ENCODE peak calls at places on chromosomes 6 and 20, in six cellular contexts. G is aorta, A is right lobe of liver, T is body of pancreas, Y is HL-60, K is neural progenitor cell. N is an unnamed sample.

GRCh38 chr6:149129401-149130077 is 188.0 kb upstream of the TAB2 start:
- DNase-seq in G (no peak), A (no peak), T (peak), Y (peak), K (no peak), N (no peak)

GRCh38 chr6:20978176-20978614 is 443.9 kb downstream of the CDKAL1 start:
- DNase-seq in G (no peak), A (no peak), T (no peak), Y (no peak), K (no peak), N (no peak)

GRCh38 chr6:121549741-121550140 is 114.3 kb downstream of the GJA1 start:
- DNase-seq in G (no peak), A (no peak), T (no peak), Y (no peak), K (no peak), N (no peak)

GRCh38 chr20:46406986-46407670 is 713 bp upstream of the ELMO2 start:
- DNase-seq in G (peak), A (peak), T (peak), Y (peak), K (peak), N (no peak)

GRCh38 chr20:53463101-53463972 is 130.3 kb downstream of the ZNF217 start:
- DNase-seq in G (no peak), A (no peak), T (no peak), Y (no peak), K (no peak), N (no peak)

GRCh38 chr6:1527098-1527497 is 82.6 kb upstream of the FOXC1 start:
- DNase-seq in G (peak), A (no peak), T (no peak), Y (no peak), K (peak), N (peak)

GRCh38 chr6:3900744-3901351 is 51.7 kb downstream of the FAM50B start:
- DNase-seq in G (no peak), A (no peak), T (no peak), Y (no peak), K (no peak), N (no peak)

GRCh38 chr6:127117979-127118504 is 429 bp upstream of the RSPO3 start:
- DNase-seq in G (no peak), A (peak), T (no peak), Y (no peak), K (peak), N (no peak)

GRCh38 chr20:63458170-63459069 is 14.0 kb downstream of the KCNQ2 start:
- DNase-seq in G (no peak), A (no peak), T (no peak), Y (no peak), K (no peak), N (no peak)
- H3K27ac ChIP-seq in G (no peak), A (no peak), T (no peak), Y (no peak), K (no peak), N (no peak)

GRCh38 chr6:140043357-140043756 is 668.9 kb upstream of the CITED2 start:
- DNase-seq in G (no peak), A (no peak), T (no peak), Y (peak), K (no peak), N (no peak)
- H3K27ac ChIP-seq in G (no peak), A (no peak), T (no peak), Y (no peak), K (no peak), N (no peak)

GRCh38 chr20:909641-910040 is 6.5 kb downstream of the ANGPT4 start:
- DNase-seq in G (no peak), A (no peak), T (no peak), Y (no peak), K (no peak), N (no peak)

GRCh38 chr20:910132-910839 is 5.8 kb downstream of the ANGPT4 start:
- DNase-seq in G (peak), A (no peak), T (no peak), Y (no peak), K (no peak), N (no peak)

GRCh38 chr20:911882-912600 is 4.1 kb downstream of the ANGPT4 start:
- DNase-seq in G (no peak), A (no peak), T (no peak), Y (no peak), K (no peak), N (no peak)

GRCh38 chr20:913306-913849 is 2.8 kb downstream of the ANGPT4 start:
- DNase-seq in G (no peak), A (no peak), T (no peak), Y (no peak), K (no peak), N (no peak)

DNA sequence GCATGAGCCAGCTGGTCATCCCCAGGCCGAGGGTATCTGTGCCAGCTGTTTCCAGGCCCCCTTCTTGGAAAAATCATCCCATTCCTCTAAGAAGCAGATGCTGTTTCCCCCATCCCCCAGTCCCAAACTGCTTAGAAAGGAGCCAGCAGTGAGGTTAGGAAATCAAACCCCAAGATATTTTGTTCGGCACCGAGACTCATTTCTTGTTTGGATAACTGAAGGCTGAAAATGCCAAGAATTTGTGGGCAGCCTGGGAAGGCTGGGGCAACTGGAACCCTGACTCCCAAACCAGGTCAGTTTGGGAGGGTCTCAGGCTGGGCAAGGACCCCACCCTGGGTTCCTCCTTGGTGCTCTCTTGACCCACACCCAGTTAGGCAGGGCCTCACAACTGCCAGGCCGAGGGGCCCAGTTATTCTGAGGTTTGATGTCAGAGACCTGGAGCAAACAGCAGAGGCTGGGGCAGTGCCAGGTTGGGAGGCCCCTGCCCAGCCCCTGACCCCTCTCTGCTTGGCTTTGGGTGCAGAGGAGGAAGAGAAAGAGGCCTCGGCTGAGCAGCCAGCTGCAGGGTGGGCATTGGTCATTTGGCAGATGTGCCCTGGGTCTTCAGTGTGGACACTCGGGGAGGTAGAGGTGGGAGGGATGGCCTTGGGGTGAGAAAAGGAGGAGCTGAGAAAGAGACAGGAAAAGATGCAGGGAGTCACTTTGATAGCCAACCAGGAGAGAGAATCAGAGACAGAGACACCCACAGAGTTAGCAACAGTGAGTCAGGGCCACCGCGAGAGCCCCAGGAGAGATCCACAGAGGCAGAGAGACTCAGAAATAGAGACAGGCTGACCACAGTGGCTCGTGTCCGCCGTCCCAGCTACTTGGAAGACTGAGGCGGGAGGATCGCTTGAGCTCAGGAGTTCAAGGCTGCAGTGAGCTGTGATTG is 5.0 kb downstream of the ANGPT4 start:
- DNase-seq in G (peak), A (no peak), T (peak), Y (no peak), K (no peak), N (no peak)
- H3K27ac ChIP-seq in G (no peak), A (no peak), T (no peak), Y (no peak), K (no peak), N (no peak)

GRCh38 chr6:84753173-84753572 is 11.2 kb downstream of the TBX18 start:
- DNase-seq in G (no peak), A (no peak), T (no peak), Y (no peak), K (no peak), N (no peak)
- H3K27ac ChIP-seq in G (peak), A (no peak), T (no peak), Y (no peak), K (no peak), N (no peak)

GRCh38 chr20:37564388-37565133 is 36.9 kb upstream of the BLCAP start:
- DNase-seq in G (no peak), A (peak), T (peak), Y (no peak), K (peak), N (no peak)

GRCh38 chr20:37565134-37565811 is 37.6 kb upstream of the BLCAP start:
- DNase-seq in G (no peak), A (no peak), T (no peak), Y (no peak), K (peak), N (no peak)

GRCh38 chr20:37562695-37563480 is 35.2 kb upstream of the BLCAP start:
- DNase-seq in G (no peak), A (no peak), T (no peak), Y (no peak), K (no peak), N (no peak)

GRCh38 chr20:37566590-37567330 is 39.1 kb upstream of the BLCAP start:
- DNase-seq in G (no peak), A (no peak), T (no peak), Y (no peak), K (no peak), N (no peak)

GRCh38 chr20:37564016-37564387 is 36.3 kb upstream of the BLCAP start:
- DNase-seq in G (no peak), A (no peak), T (no peak), Y (no peak), K (no peak), N (no peak)
- H3K27ac ChIP-seq in G (no peak), A (no peak), T (no peak), Y (no peak), K (no peak), N (no peak)

DNA sequence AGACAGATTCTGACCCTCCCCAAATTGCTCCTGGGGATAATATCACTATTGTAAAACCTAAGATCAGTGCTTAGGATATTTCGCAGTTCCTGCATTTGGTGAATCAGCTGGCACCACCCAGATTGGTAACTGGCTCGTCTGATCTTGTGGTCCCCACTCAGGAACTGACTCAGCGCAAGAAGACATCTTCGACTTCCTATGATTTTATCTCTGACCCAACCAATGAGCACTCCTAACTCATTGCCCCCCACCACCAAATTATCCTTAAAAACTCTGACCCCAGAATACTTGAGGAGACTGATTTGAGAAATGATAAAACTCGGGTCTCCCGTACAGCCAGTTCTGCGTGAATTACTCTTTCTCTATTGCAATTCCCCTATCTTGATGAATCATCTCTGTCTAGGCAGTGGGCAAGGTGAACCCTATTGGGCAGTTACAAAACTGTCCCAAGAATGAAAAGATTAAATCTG is 55.7 kb upstream of the PRND start:
- DNase-seq in G (peak), A (no peak), T (peak), Y (peak), K (no peak), N (no peak)
- H3K27ac ChIP-seq in G (no peak), A (no peak), T (no peak), Y (peak), K (no peak), N (no peak)

DNA sequence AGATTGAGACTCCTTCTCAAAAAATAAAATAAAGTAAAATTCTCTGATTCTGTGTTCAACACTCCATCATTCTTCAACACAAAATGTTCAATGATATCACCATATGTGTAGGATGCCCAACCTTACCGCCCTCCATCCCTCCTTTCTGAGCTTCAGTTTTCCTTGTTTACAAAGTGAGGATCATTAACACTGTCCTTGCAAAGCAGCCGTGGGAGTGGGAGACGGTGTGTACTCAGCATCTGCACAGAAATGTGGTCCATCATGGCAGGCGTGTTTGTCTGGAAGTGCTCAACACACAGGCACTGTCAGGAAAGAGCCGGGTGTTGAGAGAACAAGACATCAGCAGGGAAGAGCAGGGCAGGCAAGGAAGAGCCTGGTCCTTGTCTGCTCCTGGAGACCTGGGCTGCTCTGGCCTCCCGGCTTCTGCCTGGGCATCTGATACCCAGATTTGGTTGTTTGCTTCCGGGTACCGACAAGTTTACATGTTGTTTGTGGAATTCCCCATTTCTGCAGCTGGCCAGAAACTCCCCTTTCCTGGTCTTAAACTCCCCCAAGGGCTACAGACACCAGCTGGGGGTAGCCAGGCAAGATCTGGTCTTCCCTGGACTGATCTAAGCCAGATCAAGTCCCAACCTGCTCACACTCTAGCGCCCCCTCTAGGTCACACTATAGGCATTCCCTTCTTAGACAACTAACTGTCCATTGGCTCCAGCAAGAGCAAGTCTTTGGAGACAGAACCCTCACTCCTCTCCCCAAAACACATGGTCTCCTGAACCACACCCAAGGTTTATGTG is 26.7 kb upstream of the TTPAL start:
- DNase-seq in G (no peak), A (peak), T (no peak), Y (no peak), K (peak), N (peak)
- H3K27ac ChIP-seq in G (no peak), A (peak), T (no peak), Y (no peak), K (no peak), N (no peak)

GRCh38 chr20:59587570-59587969 is 16.8 kb upstream of the PHACTR3 start:
- DNase-seq in G (no peak), A (no peak), T (no peak), Y (no peak), K (no peak), N (no peak)
- H3K27ac ChIP-seq in G (no peak), A (no peak), T (no peak), Y (no peak), K (no peak), N (no peak)

GRCh38 chr20:32538526-32538918 is 46.6 kb downstream of the NOL4L start:
- DNase-seq in G (peak), A (no peak), T (no peak), Y (no peak), K (no peak), N (no peak)
- H3K27ac ChIP-seq in G (no peak), A (no peak), T (no peak), Y (no peak), K (no peak), N (no peak)

GRCh38 chr6:106511274-106512047 is 117.8 kb downstream of the RTN4IP1 start:
- DNase-seq in G (peak), A (peak), T (peak), Y (no peak), K (peak), N (no peak)
- H3K27ac ChIP-seq in G (no peak), A (peak), T (peak), Y (peak), K (no peak), N (no peak)

N was measured in iPS DF 6.9.